ENCODE peak calls at places on chromosome 4, in eight cellular contexts. One of them, this sample, is unnamed. For H3K27me3, the result is how much of the 10 kb centered on the place peaks cover.

GRCh38 chr4:25863347-25863784 is 578 bp upstream of the SEL1L3 start:
- DNase-seq in CD4-positive, alpha-beta T cell: no peak
- DNase-seq in prostate gland: no peak
- DNase-seq in hepatocyte: peak
- DNase-seq in GM23338: peak
- DNase-seq in endodermal cell: peak
- DNase-seq in breast epithelium: no peak
- DNase-seq in colonic mucosa: peak
- DNase-seq in this sample: no peak

GRCh38 chr4:2694691-2695090 is 61.4 kb downstream of the TNIP2 start:
- DNase-seq in breast epithelium: no peak
- DNase-seq in prostate gland: no peak
- DNase-seq in CD4-positive, alpha-beta T cell: no peak
- DNase-seq in hepatocyte: no peak
- DNase-seq in endodermal cell: no peak
- DNase-seq in GM23338: no peak
- DNase-seq in colonic mucosa: no peak
- DNase-seq in this sample: no peak

GRCh38 chr4:76666940-76667532 is 230.9 kb downstream of the SOWAHB start:
- DNase-seq in breast epithelium: no peak
- DNase-seq in hepatocyte: no peak
- DNase-seq in endodermal cell: no peak
- DNase-seq in colonic mucosa: peak
- DNase-seq in CD4-positive, alpha-beta T cell: no peak
- DNase-seq in GM23338: no peak
- DNase-seq in prostate gland: no peak
- DNase-seq in this sample: no peak

GRCh38 chr4:23455482-23455881 is 434.4 kb downstream of the PPARGC1A start:
- DNase-seq in endodermal cell: peak
- DNase-seq in breast epithelium: no peak
- DNase-seq in CD4-positive, alpha-beta T cell: no peak
- DNase-seq in GM23338: peak
- DNase-seq in prostate gland: no peak
- DNase-seq in hepatocyte: peak
- DNase-seq in colonic mucosa: peak
- DNase-seq in this sample: no peak

GRCh38 chr4:185242749-185243533 is 33.5 kb downstream of the SNX25 start:
- DNase-seq in CD4-positive, alpha-beta T cell: no peak
- DNase-seq in colonic mucosa: no peak
- DNase-seq in prostate gland: no peak
- DNase-seq in breast epithelium: no peak
- DNase-seq in endodermal cell: no peak
- DNase-seq in GM23338: no peak
- DNase-seq in hepatocyte: no peak
- DNase-seq in this sample: no peak

GRCh38 chr4:73585345-73585744 is 34.9 kb downstream of the RASSF6 start:
- DNase-seq in endodermal cell: no peak
- DNase-seq in colonic mucosa: no peak
- DNase-seq in hepatocyte: no peak
- DNase-seq in prostate gland: no peak
- DNase-seq in CD4-positive, alpha-beta T cell: no peak
- DNase-seq in breast epithelium: no peak
- DNase-seq in GM23338: no peak
- DNase-seq in this sample: no peak

GRCh38 chr4:128468485-128468989 is 180.9 kb upstream of the PGRMC2 start:
- DNase-seq in breast epithelium: no peak
- DNase-seq in endodermal cell: no peak
- DNase-seq in colonic mucosa: peak
- DNase-seq in hepatocyte: peak
- DNase-seq in prostate gland: peak
- DNase-seq in GM23338: no peak
- DNase-seq in CD4-positive, alpha-beta T cell: no peak
- DNase-seq in this sample: peak

GRCh38 chr4:165398570-165398969 is 19.8 kb downstream of the CPE start:
- DNase-seq in hepatocyte: peak
- DNase-seq in breast epithelium: no peak
- DNase-seq in CD4-positive, alpha-beta T cell: no peak
- DNase-seq in colonic mucosa: no peak
- DNase-seq in endodermal cell: no peak
- DNase-seq in prostate gland: no peak
- DNase-seq in GM23338: peak
- DNase-seq in this sample: no peak

GRCh38 chr4:78432896-78433295 is 118.7 kb upstream of the ANXA3 start:
- DNase-seq in hepatocyte: peak
- DNase-seq in GM23338: no peak
- DNase-seq in prostate gland: no peak
- DNase-seq in colonic mucosa: no peak
- DNase-seq in endodermal cell: no peak
- DNase-seq in breast epithelium: no peak
- DNase-seq in CD4-positive, alpha-beta T cell: no peak
- DNase-seq in this sample: no peak

GRCh38 chr4:82560853-82561744 is 689 bp downstream of the TMEM150C start:
- DNase-seq in hepatocyte: peak
- DNase-seq in breast epithelium: no peak
- DNase-seq in endodermal cell: peak
- DNase-seq in colonic mucosa: no peak
- DNase-seq in prostate gland: no peak
- DNase-seq in GM23338: peak
- DNase-seq in CD4-positive, alpha-beta T cell: no peak
- DNase-seq in this sample: no peak

GRCh38 chr4:29277381-29277780 is 1442.8 kb upstream of the PCDH7 start:
- DNase-seq in prostate gland: no peak
- DNase-seq in endodermal cell: no peak
- DNase-seq in colonic mucosa: no peak
- DNase-seq in breast epithelium: no peak
- DNase-seq in GM23338: no peak
- DNase-seq in CD4-positive, alpha-beta T cell: no peak
- DNase-seq in hepatocyte: no peak
- DNase-seq in this sample: no peak

GRCh38 chr4:30402276-30402675 is 317.9 kb upstream of the PCDH7 start:
- DNase-seq in colonic mucosa: no peak
- DNase-seq in GM23338: no peak
- DNase-seq in breast epithelium: no peak
- DNase-seq in hepatocyte: no peak
- DNase-seq in prostate gland: no peak
- DNase-seq in endodermal cell: no peak
- DNase-seq in CD4-positive, alpha-beta T cell: no peak
- DNase-seq in this sample: no peak

GRCh38 chr4:40149960-40150385 is 46.9 kb upstream of the RHOH start:
- DNase-seq in breast epithelium: peak
- DNase-seq in prostate gland: peak
- DNase-seq in hepatocyte: peak
- DNase-seq in CD4-positive, alpha-beta T cell: peak
- DNase-seq in colonic mucosa: peak
- DNase-seq in endodermal cell: peak
- DNase-seq in GM23338: peak
- DNase-seq in this sample: peak

GRCh38 chr4:184313710-184314659 is 96.3 kb upstream of the ENPP6 start:
- DNase-seq in CD4-positive, alpha-beta T cell: no peak
- DNase-seq in endodermal cell: no peak
- DNase-seq in GM23338: no peak
- DNase-seq in hepatocyte: no peak
- DNase-seq in colonic mucosa: peak
- DNase-seq in breast epithelium: no peak
- DNase-seq in prostate gland: no peak
- DNase-seq in this sample: no peak

GRCh38 chr4:183469936-183470335 is 25.5 kb downstream of the CDKN2AIP start:
- DNase-seq in prostate gland: no peak
- DNase-seq in hepatocyte: no peak
- DNase-seq in breast epithelium: no peak
- DNase-seq in colonic mucosa: no peak
- DNase-seq in CD4-positive, alpha-beta T cell: no peak
- DNase-seq in GM23338: no peak
- DNase-seq in endodermal cell: no peak
- DNase-seq in this sample: peak

GRCh38 chr4:10587697-10588096 is 96.9 kb downstream of the CLNK start:
- DNase-seq in CD4-positive, alpha-beta T cell: no peak
- DNase-seq in hepatocyte: no peak
- DNase-seq in GM23338: no peak
- DNase-seq in breast epithelium: no peak
- DNase-seq in prostate gland: no peak
- DNase-seq in colonic mucosa: no peak
- DNase-seq in endodermal cell: no peak
- DNase-seq in this sample: no peak

GRCh38 chr4:147578057-147578476 is 39.1 kb upstream of the TMEM184C start:
- DNase-seq in GM23338: no peak
- DNase-seq in breast epithelium: no peak
- DNase-seq in endodermal cell: no peak
- DNase-seq in CD4-positive, alpha-beta T cell: no peak
- DNase-seq in prostate gland: no peak
- DNase-seq in hepatocyte: no peak
- DNase-seq in colonic mucosa: no peak
- DNase-seq in this sample: peak

GRCh38 chr4:128550060-128550459 is 259.4 kb upstream of the JADE1 start:
- DNase-seq in endodermal cell: no peak
- DNase-seq in CD4-positive, alpha-beta T cell: no peak
- DNase-seq in GM23338: no peak
- DNase-seq in breast epithelium: no peak
- DNase-seq in prostate gland: no peak
- DNase-seq in hepatocyte: no peak
- DNase-seq in colonic mucosa: no peak
- DNase-seq in this sample: no peak

GRCh38 chr4:70858454-70858853 is 18.8 kb upstream of the GRSF1 start:
- DNase-seq in breast epithelium: no peak
- DNase-seq in GM23338: no peak
- DNase-seq in prostate gland: no peak
- DNase-seq in CD4-positive, alpha-beta T cell: no peak
- DNase-seq in hepatocyte: no peak
- DNase-seq in endodermal cell: no peak
- DNase-seq in colonic mucosa: no peak
- DNase-seq in this sample: no peak

GRCh38 chr4:16667464-16667863 is 231.0 kb downstream of the LDB2 start:
- DNase-seq in GM23338: no peak
- DNase-seq in hepatocyte: no peak
- DNase-seq in breast epithelium: no peak
- DNase-seq in endodermal cell: no peak
- DNase-seq in CD4-positive, alpha-beta T cell: no peak
- DNase-seq in colonic mucosa: no peak
- DNase-seq in prostate gland: no peak
- DNase-seq in this sample: no peak

GRCh38 chr4:107666134-107666533 is 53.9 kb downstream of the PAPSS1 start:
- DNase-seq in colonic mucosa: no peak
- DNase-seq in breast epithelium: no peak
- DNase-seq in GM23338: no peak
- DNase-seq in CD4-positive, alpha-beta T cell: no peak
- DNase-seq in prostate gland: no peak
- DNase-seq in endodermal cell: no peak
- DNase-seq in hepatocyte: peak
- DNase-seq in this sample: no peak
- TF ChIP-seq CTCF in colonic mucosa: no peak
- TF ChIP-seq CTCF in breast epithelium: no peak
- TF ChIP-seq CTCF in GM23338: no peak
- TF ChIP-seq CTCF in CD4-positive, alpha-beta T cell: no peak
- TF ChIP-seq CTCF in prostate gland: no peak
- TF ChIP-seq CTCF in endodermal cell: peak
- TF ChIP-seq CTCF in hepatocyte: peak
- TF ChIP-seq CTCF in this sample: no peak

GRCh38 chr4:107974523-107974922 is 15.2 kb upstream of the HADH start:
- DNase-seq in breast epithelium: no peak
- DNase-seq in CD4-positive, alpha-beta T cell: no peak
- DNase-seq in endodermal cell: no peak
- DNase-seq in hepatocyte: no peak
- DNase-seq in prostate gland: no peak
- DNase-seq in GM23338: no peak
- DNase-seq in colonic mucosa: no peak
- DNase-seq in this sample: no peak

GRCh38 chr4:107977482-107977881 is 12.2 kb upstream of the HADH start:
- DNase-seq in hepatocyte: no peak
- DNase-seq in colonic mucosa: no peak
- DNase-seq in CD4-positive, alpha-beta T cell: no peak
- DNase-seq in endodermal cell: no peak
- DNase-seq in breast epithelium: no peak
- DNase-seq in GM23338: no peak
- DNase-seq in prostate gland: no peak
- DNase-seq in this sample: no peak

GRCh38 chr4:107977966-107978705 is 11.6 kb upstream of the HADH start:
- DNase-seq in colonic mucosa: no peak
- DNase-seq in prostate gland: no peak
- DNase-seq in GM23338: no peak
- DNase-seq in endodermal cell: no peak
- DNase-seq in hepatocyte: no peak
- DNase-seq in breast epithelium: no peak
- DNase-seq in CD4-positive, alpha-beta T cell: no peak
- DNase-seq in this sample: no peak

DNA sequence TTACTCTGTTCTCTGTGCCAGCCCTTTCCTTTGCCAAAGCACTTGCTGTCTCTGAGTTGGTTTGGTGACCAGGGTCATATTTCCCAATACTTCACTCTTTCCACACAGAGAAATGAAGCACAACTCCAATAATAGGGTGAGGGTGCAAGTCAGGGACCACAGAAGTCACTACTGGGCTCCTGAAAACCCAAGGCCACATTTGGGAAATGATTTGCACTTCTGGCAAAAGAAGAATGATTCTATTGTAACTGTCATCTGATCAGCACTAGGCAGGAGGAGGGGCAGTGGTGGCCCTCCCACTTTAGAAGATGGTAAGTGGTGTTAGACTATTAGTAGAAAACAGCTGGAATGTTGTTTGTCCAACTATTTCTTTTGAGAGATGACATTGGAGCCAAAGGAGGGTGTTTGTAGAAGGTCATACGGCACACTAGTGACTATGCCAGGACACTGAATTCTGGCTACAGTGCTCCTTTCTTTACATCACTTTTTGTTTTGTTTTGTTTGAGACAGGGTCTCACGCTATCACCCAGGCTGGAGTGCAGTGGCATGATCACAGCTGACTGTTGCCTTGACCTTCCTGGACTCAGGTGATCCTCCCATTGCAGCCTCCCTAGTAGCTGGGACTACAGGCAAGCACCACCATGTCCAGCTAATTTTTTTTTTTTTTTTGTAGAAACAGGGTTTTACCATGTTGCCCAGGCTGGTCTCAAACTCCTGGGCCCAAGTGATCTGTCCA is 10.8 kb upstream of the HADH start:
- DNase-seq in GM23338: no peak
- DNase-seq in colonic mucosa: no peak
- DNase-seq in CD4-positive, alpha-beta T cell: no peak
- DNase-seq in endodermal cell: no peak
- DNase-seq in prostate gland: no peak
- DNase-seq in hepatocyte: no peak
- DNase-seq in breast epithelium: no peak
- DNase-seq in this sample: no peak
- H3K27ac ChIP-seq in GM23338: no peak
- H3K27ac ChIP-seq in colonic mucosa: no peak
- H3K27ac ChIP-seq in CD4-positive, alpha-beta T cell: no peak
- H3K27ac ChIP-seq in endodermal cell: no peak
- H3K27ac ChIP-seq in prostate gland: no peak
- H3K27ac ChIP-seq in hepatocyte: no peak
- H3K27ac ChIP-seq in breast epithelium: no peak
- H3K27ac ChIP-seq in this sample: no peak

GRCh38 chr4:8744083-8744805 is 127.4 kb downstream of the HMX1 start:
- DNase-seq in colonic mucosa: no peak
- DNase-seq in endodermal cell: peak
- DNase-seq in prostate gland: no peak
- DNase-seq in hepatocyte: no peak
- DNase-seq in CD4-positive, alpha-beta T cell: no peak
- DNase-seq in breast epithelium: no peak
- DNase-seq in GM23338: no peak
- DNase-seq in this sample: no peak
- H3K27me3 ChIP-seq in colonic mucosa: under half
- H3K27me3 ChIP-seq in endodermal cell: under half
- H3K27me3 ChIP-seq in prostate gland: under half
- H3K27me3 ChIP-seq in hepatocyte: under half
- H3K27me3 ChIP-seq in CD4-positive, alpha-beta T cell: under half
- H3K27me3 ChIP-seq in breast epithelium: under half
- H3K27me3 ChIP-seq in GM23338: under half
- H3K27me3 ChIP-seq in this sample: under half

GRCh38 chr4:110480031-110480549 is 4.1 kb downstream of the ENPEP start:
- DNase-seq in colonic mucosa: no peak
- DNase-seq in CD4-positive, alpha-beta T cell: no peak
- DNase-seq in breast epithelium: no peak
- DNase-seq in endodermal cell: no peak
- DNase-seq in GM23338: peak
- DNase-seq in hepatocyte: peak
- DNase-seq in prostate gland: no peak
- DNase-seq in this sample: no peak
- TF ChIP-seq CTCF in colonic mucosa: no peak
- TF ChIP-seq CTCF in CD4-positive, alpha-beta T cell: no peak
- TF ChIP-seq CTCF in breast epithelium: no peak
- TF ChIP-seq CTCF in endodermal cell: peak
- TF ChIP-seq CTCF in GM23338: peak
- TF ChIP-seq CTCF in hepatocyte: peak
- TF ChIP-seq CTCF in prostate gland: no peak
- TF ChIP-seq CTCF in this sample: no peak